ENCODE peak calls at places on chromosomes 3 and 15, in eight cellular contexts. A, O, H, J, V, X, F and C are unnamed samples.

GRCh38 chr3:46705751-46706572 is 4.8 kb downstream of the TMIE start:
- DNase-seq in F (no peak), V (peak; percentile 36), A (no peak), O (no peak), X (peak; percentile 26), H (no peak), J (no peak), C (peak; percentile 78)

GRCh38 chr3:116069024-116069423 is 376.3 kb downstream of the LSAMP start:
- DNase-seq in A (no peak), O (no peak), J (no peak), F (no peak), H (no peak), X (no peak), V (no peak), C (no peak)

GRCh38 chr3:196641278-196642058 is 2.0 kb downstream of the NRROS start:
- DNase-seq in H (no peak), A (no peak), O (peak; percentile 27), F (no peak), X (no peak), V (no peak), J (no peak), C (no peak)

GRCh38 chr15:91099616-91100560 is at the start of gene SV2B:
- DNase-seq in A (peak; percentile 0), H (peak; percentile 22), F (no peak), J (peak; percentile 25), O (no peak), X (peak; percentile 28), V (no peak), C (peak; percentile 32)

GRCh38 chr3:159189994-159190669 is 388.3 kb downstream of the MFSD1 start:
- DNase-seq in J (no peak), H (no peak), A (no peak), V (peak; percentile 75), F (no peak), O (no peak), X (peak; percentile 28), C (no peak)

GRCh38 chr15:55897560-55898336 is 95.7 kb downstream of the NEDD4 start:
- DNase-seq in V (no peak), F (peak; percentile 10), J (peak; percentile 55), H (no peak), X (peak; percentile 89), A (no peak), O (no peak), C (peak; percentile 13)

GRCh38 chr3:58492385-58492970 is 582 bp downstream of the KCTD6 start:
- DNase-seq in J (no peak), F (peak; percentile 26), X (peak; percentile 8), V (no peak), A (peak; percentile 13), H (no peak), O (peak; percentile 8), C (no peak)

GRCh38 chr3:186237915-186238314 is 124.1 kb downstream of the DGKG start:
- DNase-seq in J (no peak), X (no peak), O (no peak), V (no peak), H (no peak), A (no peak), F (no peak), C (no peak)

GRCh38 chr15:42640103-42640502 is 64.7 kb downstream of the STARD9 start:
- DNase-seq in H (no peak), A (no peak), X (no peak), F (no peak), V (no peak), J (no peak), O (no peak), C (no peak)

GRCh38 chr15:68413363-68414255 is 18.4 kb downstream of the ITGA11 start:
- DNase-seq in X (no peak), V (no peak), O (no peak), J (no peak), H (no peak), A (no peak), F (no peak), C (no peak)

GRCh38 chr3:185400866-185401265 is 37.9 kb downstream of the MAP3K13 start:
- DNase-seq in J (no peak), X (no peak), O (no peak), V (no peak), H (no peak), A (no peak), F (no peak), C (no peak)

GRCh38 chr3:101903426-101903825 is 54.1 kb downstream of the NFKBIZ start:
- DNase-seq in J (no peak), F (no peak), H (no peak), A (no peak), V (no peak), O (no peak), X (no peak), C (no peak)

GRCh38 chr15:74525946-74526345 is 15.1 kb upstream of the ARID3B start:
- DNase-seq in V (no peak), A (no peak), J (no peak), F (no peak), O (no peak), H (no peak), X (peak; percentile 92), C (no peak)

GRCh38 chr3:27985369-27986035 is 255.9 kb upstream of the CMC1 start:
- DNase-seq in J (no peak), X (no peak), V (peak; percentile 47), F (no peak), O (no peak), H (no peak), A (no peak), C (no peak)

GRCh38 chr3:52614689-52615088 is 71.0 kb downstream of the PBRM1 start:
- DNase-seq in A (no peak), V (no peak), J (no peak), F (no peak), X (no peak), O (no peak), H (no peak), C (no peak)

GRCh38 chr3:23316924-23317323 is 113.8 kb downstream of the UBE2E2 start:
- DNase-seq in A (no peak), J (no peak), V (no peak), O (no peak), H (no peak), F (no peak), X (no peak), C (no peak)

GRCh38 chr3:133970916-133971315 is 58.8 kb downstream of the SLCO2A1 start:
- DNase-seq in O (no peak), H (no peak), F (no peak), J (no peak), A (no peak), X (no peak), V (no peak), C (no peak)

GRCh38 chr3:134348524-134348923 is 25.7 kb downstream of the AMOTL2 start:
- DNase-seq in A (no peak), O (no peak), V (no peak), J (no peak), F (no peak), H (no peak), X (no peak), C (no peak)

GRCh38 chr3:173410836-173411235 is 13.3 kb downstream of the NLGN1 start:
- DNase-seq in F (no peak), V (no peak), H (no peak), J (no peak), X (no peak), A (no peak), O (no peak), C (no peak)

GRCh38 chr3:95511915-95512314 is 1302.5 kb upstream of the EPHA6 start:
- DNase-seq in O (no peak), J (no peak), H (no peak), X (no peak), V (no peak), F (no peak), A (no peak), C (no peak)

GRCh38 chr3:713225-713624 is 379.6 kb upstream of the CNTN6 start:
- DNase-seq in O (no peak), A (no peak), H (no peak), F (no peak), X (no peak), V (no peak), J (no peak), C (no peak)

GRCh38 chr15:65512807-65513416 is 4.6 kb downstream of the DPP8 start:
- DNase-seq in F (no peak), H (no peak), X (no peak), A (no peak), O (no peak), V (peak; percentile 85), J (no peak), C (no peak)

GRCh38 chr3:184272269-184272668 is 3.6 kb upstream of the ECE2 start:
- DNase-seq in H (no peak), V (no peak), A (no peak), O (no peak), F (no peak), J (no peak), X (no peak), C (no peak)

GRCh38 chr3:112500621-112501020 is 1.3 kb upstream of the BTLA start:
- DNase-seq in F (no peak), J (no peak), X (no peak), O (no peak), H (no peak), A (no peak), V (no peak), C (no peak)

GRCh38 chr15:39304201-39304841 is 276.6 kb upstream of the THBS1 start:
- DNase-seq in O (no peak), A (no peak), H (no peak), X (no peak), V (peak; percentile 91), F (no peak), J (no peak), C (no peak)

GRCh38 chr3:9914559-9915251 is 2.2 kb upstream of the IL17RC start:
- DNase-seq in A (no peak), H (no peak), V (no peak), X (no peak), F (no peak), J (no peak), O (no peak), C (no peak)

GRCh38 chr3:159751141-159751540 is 237.5 kb upstream of the IL12A start:
- DNase-seq in F (no peak), X (no peak), O (no peak), J (no peak), H (no peak), A (no peak), V (no peak), C (no peak)